ENCODE peak calls at places on chromosomes 2 and 18, in four cellular contexts. E is kidney epithelial cell, P is cardiac muscle cell, L is Peyer's patch. Z is an unnamed sample.

GRCh38 chr2:119431155-119431975 is at the start of gene TMEM37:
- DNase-seq in E (no peak), P (peak; percentile 91), L (peak; percentile 30), Z (no peak)

GRCh38 chr18:61681065-61681464 is 211.7 kb downstream of the RNF152 start:
- DNase-seq in E (no peak), P (no peak), L (no peak), Z (no peak)

GRCh38 chr2:72112421-72112820 is 35.2 kb downstream of the CYP26B1 start:
- DNase-seq in E (peak; percentile 16), P (peak; percentile 45), L (no peak), Z (no peak)

GRCh38 chr2:85662899-85663683 is 4.9 kb downstream of the SFTPB start:
- DNase-seq in E (peak; percentile 82), P (peak; percentile 94), L (no peak), Z (no peak)

GRCh38 chr2:115678129-115678528 is 1235.7 kb downstream of the DPP10 start:
- DNase-seq in E (no peak), P (no peak), L (no peak), Z (no peak)

GRCh38 chr18:39481281-39481680 is 1915.7 kb upstream of the CELF4 start:
- DNase-seq in E (no peak), P (no peak), L (no peak), Z (no peak)

GRCh38 chr2:37011126-37011525 is 44.8 kb upstream of the STRN start:
- DNase-seq in E (no peak), P (no peak), L (no peak), Z (no peak)

GRCh38 chr2:102200539-102200938 is 13.7 kb downstream of the IL1RL2 start:
- DNase-seq in E (no peak), P (no peak), L (no peak), Z (no peak)

GRCh38 chr2:158214431-158214830 is 112.8 kb downstream of the UPP2 start:
- DNase-seq in E (no peak), P (peak; percentile 8), L (no peak), Z (no peak)

GRCh38 chr18:56516769-56517168 is 121.6 kb downstream of the TXNL1 start:
- DNase-seq in E (no peak), P (no peak), L (no peak), Z (no peak)

GRCh38 chr2:50535971-50536759 is 495.8 kb downstream of the NRXN1 start:
- DNase-seq in E (no peak), P (peak; percentile 51), L (no peak), Z (no peak)

GRCh38 chr2:157359628-157360027 is 34.0 kb upstream of the ERMN start:
- DNase-seq in E (no peak), P (no peak), L (no peak), Z (no peak)

GRCh38 chr2:45770773-45771172 is 119.3 kb downstream of the PRKCE start:
- DNase-seq in E (no peak), P (no peak), L (no peak), Z (no peak)

GRCh38 chr2:164495491-164496223 is 125.6 kb downstream of the GRB14 start:
- DNase-seq in E (peak; percentile 7), P (peak; percentile 79), L (no peak), Z (peak; percentile 18)

GRCh38 chr2:64751286-64752260 is 97.9 kb upstream of the SERTAD2 start:
- DNase-seq in E (no peak), P (peak; percentile 63), L (peak; percentile 44), Z (peak; percentile 89)

GRCh38 chr2:219369447-219369861 is 18.3 kb downstream of the DNPEP start:
- DNase-seq in E (no peak), P (peak; percentile 85), L (no peak), Z (peak; percentile 47)

GRCh38 chr2:224025874-224026273 is 13.2 kb downstream of the SERPINE2 start:
- DNase-seq in E (no peak), P (no peak), L (peak; percentile 77), Z (no peak)

GRCh38 chr18:8982416-8983183 is 119.9 kb upstream of the NDUFV2 start:
- DNase-seq in E (peak; percentile 53), P (peak; percentile 65), L (peak; percentile 52), Z (peak; percentile 18)

GRCh38 chr2:138087761-138088602 is 123.7 kb downstream of the HNMT start:
- DNase-seq in E (no peak), P (no peak), L (no peak), Z (no peak)

GRCh38 chr2:233473386-233473791 is 93.2 kb downstream of the USP40 start:
- DNase-seq in E (no peak), P (no peak), L (no peak), Z (no peak)

GRCh38 chr18:55351220-55351619 is 236.8 kb downstream of the TCF4 start:
- DNase-seq in E (no peak), P (no peak), L (no peak), Z (no peak)

GRCh38 chr2:136319651-136320050 is 201.7 kb upstream of the CXCR4 start:
- DNase-seq in E (no peak), P (no peak), L (no peak), Z (no peak)

GRCh38 chr2:2413525-2413924 is 82.5 kb upstream of the MYT1L start:
- DNase-seq in E (no peak), P (no peak), L (no peak), Z (no peak)

GRCh38 chr18:24013061-24013460 is 1.5 kb upstream of the TTC39C start:
- DNase-seq in E (no peak), P (no peak), L (no peak), Z (no peak)

GRCh38 chr18:24015897-24016631 is 1.5 kb downstream of the TTC39C start:
- DNase-seq in E (no peak), P (no peak), L (no peak), Z (no peak)

GRCh38 chr18:24016643-24017042 is 2.1 kb downstream of the TTC39C start:
- DNase-seq in E (no peak), P (no peak), L (no peak), Z (no peak)

GRCh38 chr18:24014986-24015896 is 687 bp downstream of the TTC39C start:
- DNase-seq in E (no peak), P (peak; percentile 80), L (peak; percentile 55), Z (no peak)

GRCh38 chr18:24014062-24014985 is at the start of gene TTC39C:
- DNase-seq in E (no peak), P (peak; percentile 86), L (peak; percentile 75), Z (no peak)
- TF ChIP-seq CTCF in E (no peak), P (no peak), L (no peak), Z (no peak)

GRCh38 chr18:11909597-11910026 is 1.5 kb upstream of the MPPE1 start:
- DNase-seq in E (no peak), P (peak; percentile 49), L (no peak), Z (no peak)
- H3K4me3 ChIP-seq in E (no peak overlapping the region), P (peak overlapping the region; percentile 55), L (peak overlapping the region; percentile 62), Z (no peak overlapping the region)

DNA sequence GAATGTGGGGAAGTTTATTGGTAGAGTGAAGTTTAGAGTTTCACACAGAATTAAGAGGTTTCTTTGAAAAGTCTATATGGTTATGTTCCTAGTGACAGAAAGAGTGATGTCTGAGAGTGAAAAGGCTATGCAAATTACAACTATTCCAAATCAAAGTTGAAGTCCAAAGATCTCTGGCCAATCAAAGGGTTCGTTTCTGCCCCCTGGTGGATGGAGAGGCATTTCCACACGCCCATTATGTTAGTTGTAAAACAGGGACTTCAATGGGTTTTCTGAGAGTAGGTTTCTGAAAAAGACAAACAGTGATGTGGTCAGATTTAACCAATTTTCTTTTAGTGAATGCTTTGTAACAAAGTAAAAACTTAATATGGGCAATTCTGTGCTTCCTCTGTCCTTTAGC is 441.5 kb upstream of the POU3F3 start:
- DNase-seq in E (no peak), P (no peak), L (no peak), Z (no peak)
- TF ChIP-seq CTCF in E (peak; percentile 60), P (no peak), L (peak; percentile 59), Z (peak; percentile 69)

DNA sequence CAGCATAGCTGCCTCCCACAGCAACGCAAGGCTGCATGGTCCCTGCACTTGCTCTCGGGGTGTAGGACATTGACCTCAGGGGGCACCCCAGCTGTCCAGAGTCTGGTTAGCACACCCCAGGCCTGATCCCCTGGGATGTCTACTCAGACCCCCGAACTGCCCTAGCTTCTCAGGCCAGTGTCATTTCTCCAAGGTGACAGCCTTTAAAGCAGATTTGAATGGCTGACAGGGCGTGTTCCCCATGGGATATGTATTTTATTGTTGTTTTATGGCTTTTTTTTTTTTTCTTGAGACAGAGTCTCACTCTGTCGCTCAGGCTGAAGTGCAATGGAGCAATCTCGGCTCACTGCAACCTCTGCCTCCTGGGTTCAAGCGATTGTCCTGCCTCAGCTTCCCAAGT is 40.8 kb upstream of the PTMA start:
- DNase-seq in E (no peak), P (no peak), L (peak; percentile 17), Z (no peak)
- H3K4me3 ChIP-seq in E (no peak overlapping the region), P (no peak overlapping the region), L (peak overlapping the region; percentile 51), Z (no peak overlapping the region)

DNA sequence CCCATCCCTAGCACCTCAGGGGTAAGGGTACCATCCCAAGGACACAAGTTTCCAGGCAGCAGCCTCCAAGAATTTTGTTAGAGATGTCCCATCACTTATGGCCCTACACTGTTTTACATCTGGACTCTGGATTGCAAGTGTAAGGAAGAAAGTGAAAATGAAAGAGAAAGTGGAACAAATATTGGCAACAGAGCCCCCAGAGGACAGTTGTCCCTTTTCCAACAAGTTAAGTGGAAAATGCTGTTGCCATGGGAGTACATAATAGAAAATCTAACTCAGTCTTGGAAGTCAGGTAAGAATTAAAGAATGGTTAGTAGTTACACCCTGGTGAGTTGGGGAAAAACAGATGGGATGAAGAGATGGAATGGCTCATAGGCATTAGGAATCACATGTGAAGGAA is 50.6 kb downstream of the TTC21B start:
- DNase-seq in E (no peak), P (peak; percentile 33), L (no peak), Z (no peak)
- TF ChIP-seq CTCF in E (no peak), P (peak; percentile 7), L (no peak), Z (no peak)

Z was measured in LNCaP clone FGC.